ENCODE peak calls at places on chromosomes 6 and 20, in four cellular contexts. J is amniotic stem cell; D is stimulated activated CD4-positive, alpha-beta T cell treated with anti-CD3 and anti-CD28 coated beads, TNF-alpha, amount 100 ng/mL, for 1 hour; T is SK-N-SH. R is an unnamed sample.
A peak's percentile ranks its signal among the peaks of the same experiment; 100 is the strongest.

GRCh38 chr6:32329141-32329540 is 42.6 kb downstream of the TSBP1 start:
- DNase-seq in D (no peak), J (no peak), T (no peak), R (no peak)

GRCh38 chr20:57685134-57685851 is 24.5 kb downstream of the PMEPA1 start:
- DNase-seq in D (no peak), T (peak; percentile 65), J (no peak), R (no peak)

GRCh38 chr6:152368761-152369624 is 268.2 kb downstream of the SYNE1 start:
- DNase-seq in D (no peak), T (no peak), J (no peak), R (peak; percentile 41)

GRCh38 chr6:106170030-106170791 is 84.1 kb downstream of the PRDM1 start:
- DNase-seq in T (no peak), D (no peak), J (no peak), R (no peak)

GRCh38 chr6:155493694-155494143 is 38.1 kb upstream of the NOX3 start:
- DNase-seq in D (no peak), J (peak; percentile 98), T (no peak), R (no peak)

GRCh38 chr6:54060286-54060685 is 51.0 kb upstream of the MLIP start:
- DNase-seq in T (no peak), J (no peak), D (no peak), R (no peak)

GRCh38 chr6:136173519-136174507 is 76.3 kb downstream of the MTFR2 start:
- DNase-seq in J (no peak), T (peak; percentile 60), D (no peak), R (no peak)

GRCh38 chr6:18245642-18246041 is 18.7 kb downstream of the DEK start:
- DNase-seq in J (no peak), T (no peak), D (no peak), R (no peak)

GRCh38 chr6:163679753-163680152 is 265.2 kb downstream of the QKI start:
- DNase-seq in J (no peak), D (no peak), T (no peak), R (no peak)

GRCh38 chr6:32692019-32692418 is 25.6 kb upstream of the HLA-DQB1 start:
- DNase-seq in J (no peak), T (no peak), D (no peak), R (no peak)

GRCh38 chr6:21726676-21727075 is 133.1 kb downstream of the SOX4 start:
- DNase-seq in T (no peak), D (no peak), J (no peak), R (no peak)

GRCh38 chr20:38092260-38092857 is 58.8 kb downstream of the RPRD1B start:
- DNase-seq in T (no peak), D (no peak), J (no peak), R (no peak)

GRCh38 chr20:44098256-44098630 is 88.7 kb downstream of the JPH2 start:
- DNase-seq in T (no peak), D (no peak), J (no peak), R (no peak)

GRCh38 chr6:8829296-8829695 is 394.0 kb upstream of the SLC35B3 start:
- DNase-seq in D (no peak), T (no peak), J (no peak), R (no peak)

GRCh38 chr6:134729590-134729989 is 220.3 kb downstream of the ALDH8A1 start:
- DNase-seq in T (no peak), J (no peak), D (no peak), R (no peak)

GRCh38 chr20:32231245-32231644 is 23.6 kb downstream of the POFUT1 start:
- DNase-seq in J (no peak), D (no peak), T (no peak), R (no peak)

GRCh38 chr6:147700436-147701209 is 192.1 kb downstream of the SAMD5 start:
- DNase-seq in T (no peak), J (no peak), D (no peak), R (no peak)

GRCh38 chr6:46235242-46235641 is 64.5 kb upstream of the ENPP5 start:
- DNase-seq in T (no peak), J (no peak), D (no peak), R (no peak)

GRCh38 chr6:52975580-52975979 is 19.5 kb downstream of the GSTA4 start:
- DNase-seq in T (no peak), J (no peak), D (no peak), R (no peak)

GRCh38 chr20:58202039-58202438 is 26.4 kb downstream of the ANKRD60 start:
- DNase-seq in T (no peak), J (no peak), D (no peak), R (no peak)

GRCh38 chr20:51768759-51769517 is 748 bp upstream of the ATP9A start:
- DNase-seq in T (no peak), J (no peak), D (no peak), R (peak; percentile 12)

GRCh38 chr6:139977887-139978332 is 603.5 kb upstream of the CITED2 start:
- DNase-seq in T (no peak), J (no peak), D (no peak), R (no peak)

GRCh38 chr6:136959471-136959891 is 37.4 kb downstream of the SLC35D3 start:
- DNase-seq in T (peak; percentile 36), J (no peak), D (no peak), R (no peak)

GRCh38 chr20:19609642-19610223 is 148.3 kb upstream of the RIN2 start:
- DNase-seq in D (no peak), T (no peak), J (no peak), R (no peak)

GRCh38 chr20:61279621-61280150 is 27.6 kb downstream of the CDH4 start:
- DNase-seq in J (no peak), T (no peak), D (no peak), R (no peak)

GRCh38 chr6:160417550-160417949 is 69.4 kb downstream of the SLC22A3 start:
- DNase-seq in J (no peak), T (no peak), D (no peak), R (no peak)

GRCh38 chr6:53523511-53524454 is 21.1 kb downstream of the GCLC start:
- DNase-seq in T (no peak), J (no peak), D (no peak), R (no peak)

GRCh38 chr6:35484921-35485392 is 11.9 kb downstream of the TEAD3 start:
- DNase-seq in J (no peak), D (no peak), T (peak; percentile 29), R (no peak)

GRCh38 chr6:116557863-116558262 is 4.3 kb downstream of the CALHM4 start:
- DNase-seq in D (no peak), J (peak; percentile 89), T (no peak), R (no peak)

GRCh38 chr20:40431112-40431511 is 257.9 kb downstream of the MAFB start:
- DNase-seq in T (no peak), D (no peak), J (no peak), R (no peak)